ENCODE peak calls at places on chromosomes 12 and 14, in seven cellular contexts. V is RWPE1; R is caudate nucleus; Y is CD4-positive, alpha-beta T cell; M is tibial nerve; Z is GM23248; G is pancreas. Q is an unnamed sample.

GRCh38 chr12:92062539-92063493 is 82.8 kb downstream of the BTG1 start:
- DNase-seq in V (no peak), Y (no peak), Z (no peak), R (no peak), M (no peak), G (no peak), Q (no peak)

GRCh38 chr12:116525418-116526001 is 33.7 kb upstream of the MAP1LC3B2 start:
- DNase-seq in G (peak), Y (no peak), M (peak), V (peak), Z (peak), R (peak), Q (no peak)

GRCh38 chr14:90851327-90852036 is 35.3 kb upstream of the TTC7B start:
- DNase-seq in Y (no peak), Z (no peak), R (no peak), V (no peak), M (no peak), G (no peak), Q (no peak)

GRCh38 chr12:8844665-8845064 is 22.2 kb downstream of the A2ML1 start:
- DNase-seq in R (no peak), Z (no peak), G (peak), Y (no peak), V (no peak), M (peak), Q (no peak)

GRCh38 chr12:47100146-47100545 is 20.4 kb upstream of the AMIGO2 start:
- DNase-seq in R (no peak), V (no peak), Z (peak), G (no peak), M (no peak), Y (no peak), Q (no peak)

GRCh38 chr12:88242161-88242925 is 100.2 kb downstream of the TMTC3 start:
- DNase-seq in M (peak), G (no peak), R (no peak), Y (no peak), Z (peak), V (peak), Q (no peak)

GRCh38 chr12:116443706-116444589 is 115.2 kb upstream of the MAP1LC3B2 start:
- DNase-seq in Y (no peak), V (no peak), M (no peak), G (no peak), Z (no peak), R (no peak), Q (no peak)

GRCh38 chr12:53820503-53820902 is 68.7 kb upstream of the CISTR start:
- DNase-seq in Y (no peak), R (no peak), M (no peak), G (no peak), V (peak), Z (peak), Q (no peak)

GRCh38 chr12:81330480-81330879 is 252.6 kb downstream of the ACSS3 start:
- DNase-seq in V (no peak), G (no peak), Y (no peak), R (no peak), M (no peak), Z (no peak), Q (no peak)

GRCh38 chr12:5665615-5666014 is 233.7 kb downstream of the NTF3 start:
- DNase-seq in Y (no peak), G (no peak), V (no peak), R (no peak), M (no peak), Z (peak), Q (no peak)

GRCh38 chr14:35116242-35116641 is 5.5 kb downstream of the PPP2R3C start:
- DNase-seq in G (no peak), R (no peak), Z (no peak), Y (no peak), V (no peak), M (no peak), Q (no peak)

GRCh38 chr12:52956987-52957386 is 8.1 kb downstream of the KRT18 start:
- DNase-seq in Y (no peak), Z (no peak), V (no peak), R (no peak), M (no peak), G (no peak), Q (no peak)

GRCh38 chr14:57302883-57303282 is 34.1 kb downstream of the AP5M1 start:
- DNase-seq in R (no peak), Z (peak), Y (no peak), M (no peak), G (no peak), V (no peak), Q (no peak)

GRCh38 chr12:124564232-124564958 is 3.0 kb downstream of the NCOR2 start:
- DNase-seq in Y (no peak), G (no peak), M (no peak), Z (peak), V (no peak), R (no peak), Q (no peak)

GRCh38 chr14:97217094-97217885 is 420.1 kb downstream of the VRK1 start:
- DNase-seq in Z (no peak), M (no peak), R (no peak), G (no peak), Y (no peak), V (no peak), Q (no peak)

GRCh38 chr14:34678306-34678705 is 36.1 kb downstream of the CFL2 start:
- DNase-seq in V (no peak), G (no peak), Z (peak), Y (no peak), M (no peak), R (no peak), Q (no peak)

GRCh38 chr12:2391740-2392341 is 339.1 kb downstream of the CACNA1C start:
- DNase-seq in R (no peak), M (no peak), Y (no peak), V (no peak), G (no peak), Z (no peak), Q (no peak)

GRCh38 chr12:102182635-102183034 is 15.0 kb downstream of the PMCH start:
- DNase-seq in R (no peak), M (no peak), Y (no peak), G (no peak), V (no peak), Z (no peak), Q (no peak)

GRCh38 chr14:77053046-77053841 is 24.7 kb upstream of the IRF2BPL start:
- DNase-seq in V (no peak), R (no peak), Y (peak), Z (peak), G (peak), M (peak), Q (peak)

GRCh38 chr12:10722502-10722904 is 620 bp downstream of the YBX3 start:
- DNase-seq in M (no peak), Y (peak), V (peak), Z (peak), R (no peak), G (peak), Q (peak)

GRCh38 chr12:114702462-114702861 is 18.5 kb upstream of the TBX3 start:
- DNase-seq in M (no peak), G (no peak), R (no peak), V (no peak), Y (no peak), Z (no peak), Q (no peak)

GRCh38 chr12:14567311-14568195 is at the start of gene PLBD1:
- DNase-seq in R (no peak), Z (peak), V (peak), G (peak), M (peak), Y (no peak), Q (peak)

GRCh38 chr12:15728118-15728598 is 61.0 kb downstream of the EPS8 start:
- DNase-seq in Z (peak), G (no peak), R (no peak), V (no peak), Y (no peak), M (no peak), Q (no peak)

GRCh38 chr12:1560704-1561103 is 33.7 kb downstream of the FBXL14 start:
- DNase-seq in R (no peak), G (no peak), Y (no peak), Z (no peak), M (no peak), V (no peak), Q (no peak)

GRCh38 chr12:66217342-66217929 is 28.4 kb downstream of the IRAK3 start:
- DNase-seq in M (no peak), Z (no peak), R (no peak), V (no peak), G (no peak), Y (no peak), Q (no peak)

GRCh38 chr12:75974323-75975273 is 57.0 kb downstream of the PHLDA1 start:
- DNase-seq in Z (no peak), R (no peak), M (no peak), G (no peak), V (no peak), Y (no peak), Q (peak)
- H3K27ac ChIP-seq in Z (no peak), R (no peak), M (no peak), G (no peak), V (no peak), Y (no peak), Q (peak)

DNA sequence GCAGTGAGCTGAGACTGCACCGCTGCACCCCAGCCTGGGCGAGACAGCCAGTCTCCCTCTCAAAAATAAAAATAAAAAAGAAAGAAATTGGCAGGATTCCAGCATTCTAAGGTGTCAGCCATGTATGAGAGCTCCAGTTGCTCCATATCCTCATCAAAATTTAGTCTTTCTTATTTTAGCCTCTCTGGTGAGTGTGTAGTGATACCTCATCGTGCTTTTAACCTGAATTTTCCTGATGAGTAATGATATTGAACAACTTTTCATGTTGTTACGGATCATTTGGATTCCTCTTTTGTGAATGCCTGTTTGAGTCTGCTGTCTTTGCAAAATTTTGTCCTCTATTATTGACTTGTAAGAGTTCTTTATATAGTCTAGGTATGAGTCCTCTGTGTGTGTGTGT is 28.5 kb downstream of the CCDC60 start:
- DNase-seq in R (no peak), M (no peak), V (no peak), Y (no peak), Z (no peak), G (no peak), Q (no peak)
- H3K27ac ChIP-seq in R (no peak), M (no peak), V (no peak), Y (no peak), Z (no peak), G (no peak), Q (no peak)

GRCh38 chr12:31803306-31804184 is 74.7 kb upstream of the AMN1 start:
- DNase-seq in G (no peak), R (no peak), M (no peak), Y (no peak), Z (no peak), V (no peak), Q (no peak)
- H3K27ac ChIP-seq in G (no peak), R (no peak), M (no peak), Y (no peak), Z (no peak), V (no peak), Q (no peak)

DNA sequence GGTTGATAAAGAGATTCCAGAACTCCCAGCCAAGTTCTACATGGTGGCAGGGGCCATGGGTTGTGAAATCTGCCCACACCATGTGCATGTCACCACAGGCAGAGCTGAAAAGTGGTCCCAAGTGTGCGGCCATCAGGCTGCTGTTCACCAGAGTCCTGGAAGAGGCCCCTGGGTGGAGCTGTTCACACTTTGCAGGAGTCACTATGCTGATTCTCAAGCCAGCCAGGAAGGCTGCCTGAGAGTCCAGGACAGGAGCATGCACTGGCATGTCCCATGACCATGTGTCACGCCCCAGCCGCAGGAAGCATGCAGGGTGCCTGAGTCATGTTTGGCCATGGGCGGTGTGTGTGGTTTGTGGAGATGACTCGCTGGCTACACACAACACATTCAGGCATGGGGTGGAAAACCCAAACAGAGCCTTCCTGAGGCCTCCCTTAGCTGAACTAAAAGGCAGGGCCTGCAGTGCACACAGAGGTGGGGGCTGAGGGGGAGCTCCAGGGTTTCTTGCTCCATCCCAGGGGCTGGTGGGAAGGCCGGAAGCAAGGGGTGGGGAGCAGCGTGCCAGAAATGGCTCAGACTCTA is 19.5 kb downstream of the ABCB9 start:
- DNase-seq in G (peak), M (peak), Z (peak), R (no peak), Y (peak), V (peak), Q (peak)
- H3K27ac ChIP-seq in G (peak), M (peak), Z (peak), R (peak), Y (no peak), V (peak), Q (peak)

GRCh38 chr14:22230517-22230916 is 358.5 kb downstream of the DAD1 start:
- DNase-seq in Z (no peak), V (no peak), M (no peak), R (no peak), G (no peak), Y (no peak), Q (no peak)

GRCh38 chr14:22226381-22226780 is 362.6 kb downstream of the DAD1 start:
- DNase-seq in Z (peak), R (no peak), M (no peak), V (peak), Y (no peak), G (no peak), Q (peak)

GRCh38 chr14:22227084-22227483 is 361.9 kb downstream of the DAD1 start:
- DNase-seq in Z (no peak), V (no peak), M (no peak), Y (no peak), G (no peak), R (no peak), Q (no peak)

GRCh38 chr14:22221508-22221907 is 367.5 kb downstream of the DAD1 start:
- DNase-seq in Z (peak), V (peak), M (no peak), G (no peak), R (no peak), Y (no peak), Q (no peak)

DNA sequence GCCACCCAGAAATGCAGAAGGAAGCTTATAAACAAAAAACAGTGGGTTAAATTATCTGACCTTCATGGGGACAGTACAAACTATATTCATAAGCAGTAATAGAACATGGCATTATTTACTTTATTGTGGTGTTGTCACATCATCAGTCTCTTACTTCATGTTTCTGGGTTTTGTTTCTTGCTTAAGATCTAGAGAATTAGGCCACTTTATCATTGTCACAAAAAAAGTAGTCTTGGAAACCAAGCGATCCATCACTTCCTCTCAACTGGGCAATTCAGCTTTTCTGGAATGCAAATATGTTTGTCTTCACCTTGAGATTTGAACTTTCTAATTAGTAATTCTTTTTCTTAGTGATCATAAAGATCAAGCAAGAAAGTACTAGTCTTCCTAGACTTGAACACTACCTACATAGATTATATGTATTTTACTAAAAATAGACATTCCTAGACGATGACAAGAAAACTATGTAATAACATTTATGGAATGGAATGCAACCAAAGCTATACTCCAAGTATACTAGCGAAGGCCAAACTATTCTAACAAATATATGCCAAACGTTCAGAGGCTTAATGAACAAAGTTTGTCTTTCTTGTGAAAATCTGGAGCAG is 363.4 kb downstream of the DAD1 start:
- DNase-seq in Z (peak), Y (no peak), V (peak), G (no peak), R (no peak), M (no peak), Q (no peak)
- H3K27ac ChIP-seq in Z (no peak), Y (no peak), V (peak), G (no peak), R (no peak), M (no peak), Q (no peak)

GRCh38 chr14:68892961-68893360 is 86.1 kb downstream of the ACTN1 start:
- DNase-seq in V (no peak), R (no peak), Z (no peak), G (no peak), M (no peak), Y (no peak), Q (no peak)

GRCh38 chr14:68894123-68894522 is 85.0 kb downstream of the ACTN1 start:
- DNase-seq in Y (no peak), V (no peak), R (no peak), Z (no peak), G (no peak), M (no peak), Q (peak)

GRCh38 chr14:68891851-68892660 is 87.0 kb downstream of the ACTN1 start:
- DNase-seq in R (no peak), G (no peak), Y (no peak), M (no peak), Z (peak), V (no peak), Q (no peak)

GRCh38 chr14:68894802-68895201 is 84.3 kb downstream of the ACTN1 start:
- DNase-seq in Y (no peak), G (no peak), M (no peak), R (no peak), V (no peak), Z (peak), Q (no peak)

DNA sequence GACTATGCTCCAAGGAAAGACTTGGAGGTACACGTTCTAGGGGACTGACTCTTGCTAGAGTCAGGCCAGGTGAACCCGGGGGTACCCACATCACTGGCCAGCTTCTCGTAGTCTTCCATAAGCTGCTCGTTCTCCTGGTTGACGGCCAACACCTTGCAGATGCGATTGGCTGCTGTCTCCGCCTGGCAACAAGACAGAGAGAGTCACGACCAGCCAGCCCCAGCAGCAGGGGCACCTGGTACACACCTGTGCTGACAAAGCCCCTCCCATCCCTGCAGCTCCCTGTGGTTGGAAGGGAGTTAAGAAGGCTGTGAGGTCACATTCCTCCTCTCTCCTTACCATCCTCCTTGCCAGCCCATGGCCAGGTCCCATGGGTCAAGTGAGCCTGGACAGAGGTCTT is 85.5 kb downstream of the ACTN1 start:
- DNase-seq in Y (no peak), V (no peak), G (no peak), Z (no peak), M (no peak), R (no peak), Q (no peak)
- H3K27ac ChIP-seq in Y (no peak), V (peak), G (no peak), Z (peak), M (no peak), R (no peak), Q (no peak)

DNA sequence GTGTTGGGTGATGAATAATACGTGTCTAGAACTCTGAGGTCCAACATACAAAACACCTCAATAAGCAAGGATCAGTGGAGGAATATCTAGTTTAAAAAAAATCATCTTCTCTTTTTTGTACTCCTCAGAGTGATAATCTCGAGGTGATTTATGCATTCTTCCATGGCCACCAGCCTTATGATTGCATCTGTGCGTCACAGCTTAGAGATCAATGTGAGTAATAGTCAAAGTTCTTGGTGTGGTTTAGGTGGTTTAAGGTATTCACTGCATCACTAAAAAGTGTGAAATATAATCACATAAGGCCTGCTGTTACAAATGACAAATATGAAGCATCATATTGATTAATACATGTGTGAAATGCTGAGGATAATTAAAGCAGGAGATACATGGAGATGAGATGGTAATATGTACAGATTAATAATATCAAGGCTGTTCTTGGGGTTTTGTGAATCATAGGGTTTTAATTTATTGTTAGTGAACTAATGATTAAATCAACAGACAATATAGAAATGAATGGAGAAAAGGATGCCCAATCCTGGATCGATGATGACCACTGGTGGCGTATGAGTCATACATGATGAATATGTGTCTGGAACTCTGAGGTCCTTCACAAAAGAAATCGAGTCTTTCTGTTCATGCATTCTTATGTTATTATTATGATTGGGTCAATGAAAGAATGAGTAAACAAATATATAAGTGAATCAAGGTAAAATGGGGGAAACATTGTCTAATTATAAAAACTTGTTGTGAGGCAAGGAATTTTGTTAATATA is 68.8 kb upstream of the RTL1 start:
- DNase-seq in M (no peak), Y (no peak), G (no peak), R (no peak), V (no peak), Z (peak), Q (no peak)
- H3K27ac ChIP-seq in M (no peak), Y (no peak), G (no peak), R (no peak), V (no peak), Z (no peak), Q (no peak)

GRCh38 chr14:64115401-64115800 is 178.8 kb downstream of the ESR2 start:
- DNase-seq in Z (no peak), M (no peak), G (no peak), R (no peak), V (no peak), Y (no peak), Q (no peak)

GRCh38 chr14:64112859-64113258 is 181.3 kb downstream of the ESR2 start:
- DNase-seq in V (peak), M (no peak), R (no peak), Z (no peak), G (peak), Y (no peak), Q (no peak)

GRCh38 chr14:64114796-64115195 is 179.4 kb downstream of the ESR2 start:
- DNase-seq in M (no peak), R (no peak), Z (no peak), V (no peak), G (no peak), Y (no peak), Q (no peak)

GRCh38 chr14:64114166-64114565 is 180.0 kb downstream of the ESR2 start:
- DNase-seq in Z (no peak), V (no peak), G (no peak), Y (no peak), M (no peak), R (no peak), Q (no peak)

GRCh38 chr14:64113279-64113678 is 180.9 kb downstream of the ESR2 start:
- DNase-seq in R (no peak), M (no peak), Z (no peak), G (peak), V (no peak), Y (no peak), Q (no peak)
- H3K27ac ChIP-seq in R (no peak), M (no peak), Z (no peak), G (peak), V (peak), Y (no peak), Q (no peak)

Q was measured in lower lobe of right lung.